ENCODE peak calls at places on chromosomes 16 and 17, in nine cellular contexts. O is MM.1S, W is epithelial cell of proximal tubule, N is thyroid gland, U is cardiac fibroblast, S is heart left ventricle, Q is mammary epithelial cell, B is lung, P is Karpas-422. G is an unnamed sample.

GRCh38 chr16:50690177-50690576 is 3.2 kb upstream of the NOD2 start:
- DNase-seq in S (no peak), W (no peak), Q (no peak), P (no peak), U (no peak), N (no peak), O (no peak), B (no peak), G (no peak)

GRCh38 chr17:2343421-2343820 is 6.1 kb downstream of the SGSM2 start:
- DNase-seq in B (no peak), Q (peak; percentile 21), U (no peak), S (no peak), O (no peak), P (no peak), N (no peak), W (no peak), G (no peak)

GRCh38 chr17:29238133-29238850 is 8.4 kb upstream of the CRYBA1 start:
- DNase-seq in S (no peak), W (no peak), B (no peak), N (no peak), O (no peak), Q (peak; percentile 12), P (no peak), U (peak; percentile 74), G (no peak)

GRCh38 chr16:78705694-78706093 is 606.2 kb downstream of the WWOX start:
- DNase-seq in Q (peak; percentile 66), U (peak; percentile 35), W (no peak), O (peak; percentile 21), N (no peak), S (no peak), P (peak; percentile 52), B (no peak), G (no peak)

GRCh38 chr16:3021449-3022207 is 1.5 kb downstream of the TNFRSF12A start:
- DNase-seq in P (peak; percentile 93), B (peak; percentile 88), W (peak; percentile 64), N (peak; percentile 88), O (no peak), Q (peak; percentile 96), U (peak; percentile 97), S (peak; percentile 88), G (peak; percentile 65)

GRCh38 chr17:3002538-3003301 is 60.7 kb downstream of the OR1D5 start:
- DNase-seq in P (peak; percentile 98), Q (no peak), W (no peak), B (no peak), S (no peak), N (no peak), O (peak; percentile 59), U (no peak), G (peak; percentile 28)

GRCh38 chr17:77460514-77461046 is 319.8 kb downstream of the SEC14L1 start:
- DNase-seq in N (no peak), B (no peak), Q (no peak), P (peak; percentile 67), O (no peak), W (no peak), S (no peak), U (no peak), G (no peak)

GRCh38 chr16:2719328-2720062 is 529 bp downstream of the PRSS27 start:
- DNase-seq in B (peak; percentile 50), N (no peak), Q (no peak), W (no peak), U (no peak), S (no peak), O (no peak), P (no peak), G (no peak)

GRCh38 chr17:20114466-20114865 is 105.3 kb downstream of the SPECC1 start:
- DNase-seq in B (no peak), N (no peak), Q (no peak), S (no peak), W (no peak), O (no peak), U (peak; percentile 83), P (no peak), G (no peak)

GRCh38 chr17:28828294-28829040 is 14.1 kb downstream of the FAM222B start:
- DNase-seq in S (no peak), N (peak; percentile 52), P (no peak), B (no peak), O (no peak), U (peak; percentile 68), W (no peak), Q (no peak), G (no peak)

GRCh38 chr17:29149431-29150064 is 30.6 kb downstream of the MYO18A start:
- DNase-seq in S (no peak), W (no peak), N (peak; percentile 37), Q (peak; percentile 87), P (no peak), B (no peak), O (no peak), U (peak; percentile 65), G (no peak)

GRCh38 chr16:10509534-10510025 is 70.8 kb downstream of the EMP2 start:
- DNase-seq in W (no peak), P (peak; percentile 92), N (peak; percentile 70), Q (peak; percentile 64), U (peak; percentile 85), B (peak; percentile 65), O (peak; percentile 87), S (peak; percentile 71), G (peak; percentile 61)

GRCh38 chr17:58354541-58355216 is 2.7 kb upstream of the SUPT4H1 start:
- DNase-seq in B (no peak), U (no peak), P (no peak), N (no peak), O (no peak), W (no peak), S (no peak), Q (no peak), G (no peak)

GRCh38 chr16:55991843-55992242 is 116.7 kb upstream of the CES5A start:
- DNase-seq in S (no peak), B (no peak), W (no peak), U (no peak), N (no peak), P (no peak), O (no peak), Q (no peak), G (no peak)

GRCh38 chr17:40188694-40189093 is 11.4 kb downstream of the RAPGEFL1 start:
- DNase-seq in S (no peak), O (no peak), Q (no peak), P (no peak), N (no peak), B (no peak), U (no peak), W (no peak), G (no peak)

GRCh38 chr17:35286120-35286781 is 43.4 kb downstream of the SLFN5 start:
- DNase-seq in P (peak; percentile 65), N (no peak), S (no peak), W (no peak), O (peak; percentile 22), B (no peak), Q (no peak), U (peak; percentile 22), G (no peak)

GRCh38 chr16:27472091-27473020 is 70.4 kb downstream of the IL21R start:
- DNase-seq in S (no peak), O (no peak), N (no peak), U (peak; percentile 56), W (no peak), Q (no peak), P (no peak), B (no peak), G (no peak)

GRCh38 chr17:81541123-81541522 is 11.0 kb downstream of the FAAP100 start:
- DNase-seq in N (no peak), W (no peak), S (no peak), P (no peak), Q (no peak), U (no peak), B (no peak), O (no peak), G (no peak)

GRCh38 chr17:2398655-2399571 is 1.9 kb downstream of the MNT start:
- DNase-seq in S (peak; percentile 56), B (peak; percentile 66), P (peak; percentile 70), Q (peak; percentile 74), O (peak; percentile 43), U (peak; percentile 82), W (no peak), N (peak; percentile 64), G (no peak)

GRCh38 chr17:35038434-35038833 is 25.1 kb downstream of the RFFL start:
- DNase-seq in B (no peak), O (no peak), W (no peak), P (no peak), S (no peak), U (no peak), Q (no peak), N (no peak), G (no peak)

GRCh38 chr16:10817963-10818941 is at the start of gene TVP23A:
- DNase-seq in U (no peak), P (no peak), B (no peak), W (no peak), S (no peak), O (no peak), N (no peak), Q (no peak), G (no peak)

GRCh38 chr16:80317132-80318098 is 223.4 kb upstream of the DYNLRB2 start:
- DNase-seq in U (no peak), Q (no peak), B (no peak), S (no peak), O (no peak), W (no peak), N (no peak), P (no peak), G (no peak)

GRCh38 chr16:11349599-11350276 is 4.5 kb downstream of the RMI2 start:
- DNase-seq in S (peak; percentile 55), W (no peak), Q (peak; percentile 88), N (peak; percentile 84), O (no peak), B (peak; percentile 51), P (peak; percentile 44), U (peak; percentile 82), G (no peak)

GRCh38 chr17:21165922-21166598 is 39.3 kb downstream of the DHRS7B start:
- DNase-seq in W (no peak), O (no peak), U (no peak), S (peak; percentile 72), N (no peak), B (no peak), P (no peak), Q (no peak), G (no peak)
- H3K4me3 ChIP-seq in W (no peak overlapping the region), O (no peak overlapping the region), U (no peak overlapping the region), S (peak overlapping the region; percentile 35), N (no peak overlapping the region), B (no peak overlapping the region), P (no peak overlapping the region), Q (no peak overlapping the region), G (no peak overlapping the region)

GRCh38 chr16:68284847-68285246 is 20.5 kb downstream of the SLC7A6 start:
- DNase-seq in U (no peak), O (peak; percentile 77), W (no peak), P (peak; percentile 83), Q (no peak), B (no peak), N (no peak), S (no peak), G (no peak)
- H3K4me3 ChIP-seq in U (no peak overlapping the region), O (peak overlapping the region; percentile 30), W (no peak overlapping the region), P (peak overlapping the region; percentile 58), Q (no peak overlapping the region), B (no peak overlapping the region), N (no peak overlapping the region), S (no peak overlapping the region), G (no peak overlapping the region)

GRCh38 chr17:32297424-32297823 is 31.8 kb downstream of the RHBDL3 start:
- DNase-seq in O (no peak), W (no peak), Q (no peak), S (no peak), P (no peak), N (no peak), U (no peak), B (no peak), G (no peak)
- H3K4me3 ChIP-seq in O (no peak overlapping the region), W (no peak overlapping the region), Q (no peak overlapping the region), S (no peak overlapping the region), P (no peak overlapping the region), N (no peak overlapping the region), U (no peak overlapping the region), B (no peak overlapping the region), G (no peak overlapping the region)

GRCh38 chr16:76193851-76194620 is 83.2 kb upstream of the CNTNAP4 start:
- DNase-seq in O (no peak), B (no peak), N (no peak), W (no peak), P (no peak), S (no peak), Q (peak; percentile 47), U (no peak), G (no peak)
- H3K4me3 ChIP-seq in O (no peak overlapping the region), B (no peak overlapping the region), N (no peak overlapping the region), W (no peak overlapping the region), P (no peak overlapping the region), S (no peak overlapping the region), Q (peak overlapping the region; percentile 9), U (no peak overlapping the region), G (peak overlapping the region; percentile 6)